ENCODE peak calls at places on chromosomes 1 and 21, in nine cellular contexts. Z is endothelial cell of umbilical vein, A is cardiac fibroblast, J is stomach, B is foreskin fibroblast, T is fibroblast of the aortic adventitia, E is kidney, R is psoas muscle, G is cardiac muscle cell. M is an unnamed sample.

GRCh38 chr21:45252448-45252925 is 35.2 kb downstream of the POFUT2 start:
- DNase-seq in Z (no peak), A (no peak), J (no peak), B (no peak), T (no peak), E (peak), R (no peak), G (no peak), M (no peak)

GRCh38 chr21:44728716-44729115 is 17.3 kb upstream of the TSPEAR start:
- DNase-seq in Z (no peak), A (no peak), J (no peak), B (no peak), T (no peak), E (no peak), R (no peak), G (no peak), M (no peak)

GRCh38 chr1:174258148-174258550 is 98.8 kb downstream of the RABGAP1L start:
- DNase-seq in Z (peak), A (peak), J (no peak), B (peak), T (peak), E (no peak), R (no peak), G (peak), M (no peak)

GRCh38 chr1:76337777-76338176 is 263.2 kb downstream of the ST6GALNAC3 start:
- DNase-seq in Z (no peak), A (no peak), J (no peak), B (no peak), T (no peak), E (peak), R (no peak), G (no peak), M (no peak)

GRCh38 chr1:162206749-162207635 is 137.5 kb downstream of the NOS1AP start:
- DNase-seq in Z (no peak), A (no peak), J (peak), B (peak), T (no peak), E (peak), R (no peak), G (peak), M (no peak)

GRCh38 chr1:77542784-77543183 is 139.7 kb downstream of the ZZZ3 start:
- DNase-seq in Z (no peak), A (peak), J (no peak), B (peak), T (peak), E (no peak), R (no peak), G (no peak), M (no peak)

GRCh38 chr1:167934407-167935251 is 1.9 kb upstream of the DCAF6 start:
- DNase-seq in Z (peak), A (peak), J (no peak), B (peak), T (peak), E (no peak), R (no peak), G (peak), M (peak)

GRCh38 chr1:211648336-211648735 is 27.1 kb downstream of the NEK2 start:
- DNase-seq in Z (peak), A (peak), J (peak), B (no peak), T (peak), E (no peak), R (no peak), G (peak), M (no peak)

GRCh38 chr1:226029568-226030225 is 30.6 kb upstream of the SDE2 start:
- DNase-seq in Z (no peak), A (no peak), J (no peak), B (no peak), T (no peak), E (no peak), R (no peak), G (no peak), M (no peak)

GRCh38 chr21:21463456-21463855 is 465.2 kb downstream of the NCAM2 start:
- DNase-seq in Z (peak), A (no peak), J (no peak), B (no peak), T (peak), E (no peak), R (no peak), G (no peak), M (no peak)

GRCh38 chr1:87940410-87940809 is 611.7 kb downstream of the LMO4 start:
- DNase-seq in Z (no peak), A (peak), J (no peak), B (no peak), T (no peak), E (no peak), R (no peak), G (no peak), M (no peak)

GRCh38 chr1:21525340-21525717 is 16.1 kb downstream of the ALPL start:
- DNase-seq in Z (no peak), A (no peak), J (no peak), B (no peak), T (no peak), E (no peak), R (no peak), G (no peak), M (no peak)

GRCh38 chr1:168331569-168331968 is 50.9 kb downstream of the TBX19 start:
- DNase-seq in Z (no peak), A (no peak), J (no peak), B (no peak), T (no peak), E (no peak), R (no peak), G (no peak), M (no peak)

GRCh38 chr1:207811920-207812720 is 60.3 kb downstream of the CD46 start:
- DNase-seq in Z (peak), A (peak), J (peak), B (peak), T (peak), E (peak), R (peak), G (no peak), M (no peak)

GRCh38 chr21:16358021-16358420 is 628.2 kb downstream of the USP25 start:
- DNase-seq in Z (peak), A (no peak), J (no peak), B (no peak), T (no peak), E (no peak), R (no peak), G (no peak), M (no peak)

GRCh38 chr1:89085781-89086180 is 20.8 kb upstream of the GBP1 start:
- DNase-seq in Z (peak), A (peak), J (peak), B (peak), T (peak), E (no peak), R (no peak), G (peak), M (no peak)

GRCh38 chr21:26412831-26413329 is 160.2 kb downstream of the CYYR1 start:
- DNase-seq in Z (no peak), A (no peak), J (no peak), B (no peak), T (no peak), E (no peak), R (no peak), G (no peak), M (no peak)

GRCh38 chr1:159779403-159779851 is 1.3 kb upstream of the DUSP23 start:
- DNase-seq in Z (peak), A (peak), J (no peak), B (peak), T (peak), E (no peak), R (peak), G (no peak), M (no peak)

GRCh38 chr1:53715478-53715877 is 23.5 kb downstream of the GLIS1 start:
- DNase-seq in Z (peak), A (peak), J (no peak), B (peak), T (no peak), E (no peak), R (no peak), G (peak), M (no peak)

GRCh38 chr1:25754421-25755195 is 45.4 kb upstream of the SELENON start:
- DNase-seq in Z (peak), A (no peak), J (no peak), B (no peak), T (no peak), E (no peak), R (no peak), G (no peak), M (no peak)

GRCh38 chr1:38029725-38030511 is 16.7 kb downstream of the POU3F1 start:
- DNase-seq in Z (peak), A (peak), J (no peak), B (peak), T (peak), E (no peak), R (peak), G (peak), M (no peak)

GRCh38 chr1:1157914-1158710 is 15.6 kb upstream of the TTLL10 start:
- DNase-seq in Z (peak), A (peak), J (peak), B (peak), T (peak), E (peak), R (peak), G (no peak), M (no peak)

GRCh38 chr1:106290805-106291537 is 765.5 kb upstream of the PRMT6 start:
- DNase-seq in Z (no peak), A (no peak), J (no peak), B (no peak), T (no peak), E (no peak), R (no peak), G (no peak), M (no peak)

GRCh38 chr1:60942896-60943633 is 139.3 kb upstream of the NFIA start:
- DNase-seq in Z (peak), A (no peak), J (no peak), B (no peak), T (no peak), E (no peak), R (no peak), G (no peak), M (no peak)

GRCh38 chr21:18449586-18449985 is 46.0 kb upstream of the TMPRSS15 start:
- DNase-seq in Z (no peak), A (no peak), J (no peak), B (peak), T (no peak), E (no peak), R (no peak), G (no peak), M (no peak)

GRCh38 chr1:100538935-100539835 is 1.2 kb downstream of the GPR88 start:
- DNase-seq in Z (peak), A (peak), J (peak), B (peak), T (no peak), E (peak), R (peak), G (peak), M (no peak)

GRCh38 chr1:162404550-162405160 is 7.3 kb downstream of the SH2D1B start:
- DNase-seq in Z (no peak), A (peak), J (no peak), B (peak), T (peak), E (no peak), R (no peak), G (no peak), M (peak)

GRCh38 chr1:65422241-65423203 is 2.1 kb downstream of the LEPR start:
- DNase-seq in Z (peak), A (peak), J (no peak), B (peak), T (no peak), E (peak), R (no peak), G (no peak), M (no peak)
- H3K4me3 ChIP-seq in Z (peak), A (peak), J (peak), B (peak), T (peak), E (peak), R (peak), G (peak), M (peak)

GRCh38 chr1:74732960-74733615 is at the start of the genes CRYZ and TYW3:
- DNase-seq in Z (peak), A (peak), J (peak), B (peak), T (peak), E (peak), R (peak), G (peak), M (peak)
- TF ChIP-seq CTCF in Z (peak), A (peak), J (no peak), B (no peak), T (peak), E (no peak), R (no peak), G (no peak), M (no peak)

DNA sequence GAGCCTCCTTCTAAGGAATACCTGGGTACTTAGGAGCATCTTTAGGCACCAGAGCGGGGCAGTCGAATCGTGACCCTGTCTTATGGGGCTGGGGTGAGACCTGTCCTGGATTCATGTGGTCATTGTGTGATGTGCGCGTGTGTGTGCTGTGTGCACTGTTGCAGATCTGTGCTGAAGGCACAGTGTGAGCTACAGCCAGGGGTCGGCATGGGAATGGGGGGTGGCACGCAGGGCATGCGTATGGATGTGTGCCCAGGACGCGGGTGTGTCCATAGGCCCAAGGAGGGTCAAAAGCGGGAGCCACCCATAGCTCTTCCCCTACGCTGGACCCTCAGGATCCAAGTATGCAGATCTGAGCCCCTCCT is 14.6 kb downstream of the PTPRF start:
- DNase-seq in Z (no peak), A (no peak), J (no peak), B (no peak), T (no peak), E (no peak), R (no peak), G (no peak), M (no peak)
- H3K4me3 ChIP-seq in Z (no peak), A (no peak), J (no peak), B (no peak), T (no peak), E (no peak), R (no peak), G (no peak), M (no peak)

GRCh38 chr1:212754715-212755114 is 36.9 kb downstream of the NSL1 start:
- DNase-seq in Z (no peak), A (no peak), J (no peak), B (peak), T (no peak), E (no peak), R (no peak), G (no peak), M (no peak)

GRCh38 chr1:212762234-212762633 is 29.3 kb downstream of the NSL1 start:
- DNase-seq in Z (no peak), A (no peak), J (no peak), B (no peak), T (no peak), E (no peak), R (no peak), G (no peak), M (no peak)

GRCh38 chr1:212762839-212763238 is 28.7 kb downstream of the NSL1 start:
- DNase-seq in Z (no peak), A (no peak), J (no peak), B (no peak), T (no peak), E (no peak), R (no peak), G (no peak), M (no peak)

GRCh38 chr1:212759683-212760082 is 31.9 kb downstream of the NSL1 start:
- DNase-seq in Z (no peak), A (no peak), J (no peak), B (no peak), T (no peak), E (no peak), R (no peak), G (no peak), M (no peak)

GRCh38 chr1:212760126-212760823 is 31.3 kb downstream of the NSL1 start:
- DNase-seq in Z (no peak), A (no peak), J (no peak), B (no peak), T (no peak), E (no peak), R (no peak), G (peak), M (no peak)
- TF ChIP-seq CTCF in Z (peak), A (peak), J (peak), B (peak), T (peak), E (no peak), R (no peak), G (peak), M (peak)

DNA sequence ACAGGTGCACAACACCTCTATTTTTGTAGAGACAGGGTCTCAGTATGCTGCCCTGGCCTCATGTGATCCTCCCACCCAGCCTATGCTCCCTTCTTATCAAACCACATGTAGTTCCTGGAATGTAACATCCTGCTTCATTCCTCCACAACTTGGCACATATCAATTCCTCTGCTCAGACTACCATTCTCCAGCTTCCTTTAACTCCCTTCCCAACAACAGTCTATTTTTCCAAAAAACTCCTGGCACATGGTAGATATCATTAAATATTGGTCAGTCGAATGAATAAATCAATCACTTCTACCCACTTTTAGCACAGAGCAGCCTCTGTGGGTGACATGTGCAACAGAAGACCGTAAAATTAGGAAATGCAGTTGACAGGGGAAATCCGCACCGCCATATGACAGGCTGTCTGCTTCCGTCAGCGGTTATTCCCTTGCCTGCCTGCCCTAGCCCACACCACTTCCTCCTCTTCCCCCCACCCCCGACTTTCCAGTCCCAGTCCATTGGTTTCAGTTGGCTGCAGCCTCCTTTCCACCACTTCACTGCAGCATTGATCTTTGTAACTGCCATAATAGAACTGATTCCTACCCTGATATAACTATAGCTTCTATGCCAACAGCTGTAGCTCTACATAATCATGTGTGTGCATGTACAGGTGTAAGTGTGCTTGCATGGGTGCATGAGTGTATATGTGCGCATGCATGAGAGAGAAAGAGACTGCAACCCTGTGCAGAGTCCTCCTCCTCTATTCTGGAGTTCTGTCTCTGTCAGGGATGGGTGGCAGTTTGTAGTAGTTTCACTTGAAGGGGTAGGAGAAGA is 6.8 kb upstream of the AKR1A1 start:
- DNase-seq in Z (peak), A (peak), J (peak), B (no peak), T (peak), E (peak), R (peak), G (peak), M (no peak)
- H3K4me3 ChIP-seq in Z (no peak), A (no peak), J (no peak), B (no peak), T (no peak), E (peak), R (no peak), G (no peak), M (no peak)

M was measured in BJ.